ENCODE peak calls at places on chromosome 22, in five cellular contexts. Z is IMR-90, U is Karpas-422, A is colonic mucosa, N is mesendoderm. C is an unnamed sample. For H3K4me1, the result is how much of the 10 kb centered on the place peaks cover.

GRCh38 chr22:21739828-21740377 is 4.3 kb upstream of the YPEL1 start:
- DNase-seq in U (no peak), A (no peak), Z (no peak), N (no peak), C (no peak)

GRCh38 chr22:50627452-50627913 is 469 bp downstream of the ARSA start:
- DNase-seq in A (peak), U (peak), Z (no peak), N (peak), C (peak)

GRCh38 chr22:25644122-25644521 is 79.6 kb downstream of the GRK3 start:
- DNase-seq in U (no peak), N (no peak), A (no peak), Z (peak), C (no peak)

GRCh38 chr22:26903030-26903856 is 245.9 kb downstream of the MIAT start:
- DNase-seq in N (peak), Z (no peak), A (no peak), U (peak), C (peak)

GRCh38 chr22:38239101-38239761 is 33.6 kb downstream of the TMEM184B start:
- DNase-seq in U (no peak), N (peak), Z (peak), A (no peak), C (no peak)

GRCh38 chr22:25067851-25068421 is 115.4 kb downstream of the KIAA1671 start:
- DNase-seq in N (no peak), A (no peak), Z (no peak), U (no peak), C (no peak)

GRCh38 chr22:39832627-39833074 is 60.9 kb downstream of the ENTHD1 start:
- DNase-seq in N (no peak), A (no peak), U (no peak), Z (no peak), C (no peak)

GRCh38 chr22:32474635-32475427 is at the start of gene FBXO7:
- DNase-seq in U (peak), A (peak), Z (peak), N (peak), C (peak)

GRCh38 chr22:27329966-27330645 is 471.4 kb downstream of the MN1 start:
- DNase-seq in Z (no peak), A (no peak), N (no peak), U (no peak), C (no peak)

GRCh38 chr22:39478461-39478860 is 21.6 kb downstream of the MGAT3 start:
- DNase-seq in A (no peak), Z (peak), U (no peak), N (no peak), C (peak)

GRCh38 chr22:28474248-28474647 is 205.4 kb downstream of the TTC28 start:
- DNase-seq in N (no peak), Z (no peak), A (no peak), U (no peak), C (no peak)

GRCh38 chr22:27507066-27507715 is 294.4 kb downstream of the MN1 start:
- DNase-seq in N (no peak), A (no peak), U (no peak), Z (no peak), C (no peak)

GRCh38 chr22:39498802-39499201 is 3.3 kb upstream of the MIEF1 start:
- DNase-seq in N (no peak), A (no peak), Z (no peak), U (no peak), C (no peak)

GRCh38 chr22:40485813-40486610 is 115.6 kb downstream of the SGSM3 start:
- DNase-seq in U (no peak), A (no peak), N (no peak), Z (peak), C (no peak)

GRCh38 chr22:37425369-37425768 is 1.9 kb downstream of the ELFN2 start:
- DNase-seq in A (no peak), U (no peak), N (no peak), Z (no peak), C (no peak)

GRCh38 chr22:29914991-29915390 is 32.0 kb downstream of the MTMR3 start:
- DNase-seq in A (no peak), Z (no peak), N (no peak), U (no peak), C (no peak)

DNA sequence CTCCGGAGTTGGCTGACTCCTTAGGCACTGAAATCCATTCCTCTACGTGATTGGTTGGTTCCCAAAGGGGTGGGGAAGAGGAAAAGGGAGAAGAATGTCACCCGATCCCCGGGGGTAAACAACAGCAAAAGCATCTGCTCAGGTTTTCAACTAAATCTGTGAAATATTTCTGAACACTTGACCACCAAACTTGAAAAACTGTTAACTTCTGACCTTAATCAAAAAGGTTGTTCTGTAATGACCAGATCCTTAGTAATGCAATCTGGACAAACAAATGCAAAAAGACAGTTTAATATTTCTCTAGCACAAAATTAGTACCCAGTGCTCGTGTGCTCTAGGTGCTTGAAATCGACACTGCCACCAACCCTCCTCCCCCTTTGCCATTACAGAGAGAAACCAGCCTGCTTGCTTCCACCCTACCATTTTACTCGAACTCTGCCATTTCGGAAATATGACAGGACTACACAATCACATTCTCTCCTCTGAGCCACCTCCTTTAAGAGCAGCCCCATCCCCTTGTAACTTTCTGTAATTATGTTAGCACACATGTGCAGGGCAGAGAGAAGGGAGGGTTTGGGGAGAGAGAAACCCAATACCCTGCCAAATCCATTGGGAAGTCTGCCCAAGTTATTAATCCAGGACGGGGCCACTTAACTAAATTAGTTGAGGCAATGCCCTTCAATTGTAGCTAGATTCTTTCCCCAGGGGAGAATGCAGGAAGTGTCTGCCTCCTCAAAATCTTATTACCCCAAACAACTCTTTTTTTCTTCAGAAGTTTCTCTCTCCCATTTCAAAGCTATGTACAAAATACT is 113.8 kb downstream of the RBFOX2 start:
- DNase-seq in U (no peak), N (peak), Z (peak), A (peak), C (peak)
- H3K4me3 ChIP-seq in U (no peak), N (peak), Z (peak), A (peak), C (peak)

GRCh38 chr22:45629469-45630089 is 42.1 kb upstream of the ATXN10 start:
- DNase-seq in Z (no peak), N (peak), U (no peak), A (no peak), C (peak)

GRCh38 chr22:45630436-45630835 is 41.2 kb upstream of the ATXN10 start:
- DNase-seq in N (no peak), U (no peak), Z (no peak), A (no peak), C (no peak)

GRCh38 chr22:45631839-45632238 is 39.8 kb upstream of the ATXN10 start:
- DNase-seq in A (no peak), Z (no peak), U (no peak), N (no peak), C (peak)

GRCh38 chr22:45631140-45631539 is 40.5 kb upstream of the ATXN10 start:
- DNase-seq in A (no peak), U (no peak), N (no peak), Z (no peak), C (peak)

GRCh38 chr22:45632791-45633515 is 38.7 kb upstream of the ATXN10 start:
- DNase-seq in U (no peak), N (no peak), A (no peak), Z (no peak), C (peak)
- H3K9ac ChIP-seq in U (no peak), N (no peak), A (no peak), Z (no peak), C (no peak)

GRCh38 chr22:46107089-46107664 is 43.1 kb upstream of the PPARA start:
- DNase-seq in A (no peak), N (no peak), Z (no peak), U (no peak), C (no peak)
- H3K4me1 ChIP-seq in A (under half), N (under half), Z (under half), U (under half), C (under half)

GRCh38 chr22:41561788-41562187 is 978 bp downstream of the CSDC2 start:
- DNase-seq in A (no peak), N (no peak), Z (no peak), U (no peak), C (peak)
- H3K4me3 ChIP-seq in A (no peak), N (no peak), Z (peak), U (no peak), C (no peak)

GRCh38 chr22:46673205-46673604 is 53.0 kb downstream of the GRAMD4 start:
- DNase-seq in U (no peak), N (no peak), Z (no peak), A (no peak), C (no peak)
- H3K9ac ChIP-seq in U (no peak), N (no peak), Z (no peak), A (no peak), C (no peak)

GRCh38 chr22:46738642-46738960 is 549 bp upstream of the CERK start:
- DNase-seq in A (no peak), Z (no peak), U (no peak), N (peak), C (peak)

GRCh38 chr22:46735747-46736608 is 2.1 kb downstream of the CERK start:
- DNase-seq in N (peak), U (no peak), A (no peak), Z (no peak), C (peak)

GRCh38 chr22:46737976-46738641 is at the start of gene CERK:
- DNase-seq in U (peak), Z (peak), A (peak), N (peak), C (peak)

GRCh38 chr22:46736705-46737104 is 1.3 kb downstream of the CERK start:
- DNase-seq in A (peak), U (no peak), Z (no peak), N (no peak), C (no peak)

DNA sequence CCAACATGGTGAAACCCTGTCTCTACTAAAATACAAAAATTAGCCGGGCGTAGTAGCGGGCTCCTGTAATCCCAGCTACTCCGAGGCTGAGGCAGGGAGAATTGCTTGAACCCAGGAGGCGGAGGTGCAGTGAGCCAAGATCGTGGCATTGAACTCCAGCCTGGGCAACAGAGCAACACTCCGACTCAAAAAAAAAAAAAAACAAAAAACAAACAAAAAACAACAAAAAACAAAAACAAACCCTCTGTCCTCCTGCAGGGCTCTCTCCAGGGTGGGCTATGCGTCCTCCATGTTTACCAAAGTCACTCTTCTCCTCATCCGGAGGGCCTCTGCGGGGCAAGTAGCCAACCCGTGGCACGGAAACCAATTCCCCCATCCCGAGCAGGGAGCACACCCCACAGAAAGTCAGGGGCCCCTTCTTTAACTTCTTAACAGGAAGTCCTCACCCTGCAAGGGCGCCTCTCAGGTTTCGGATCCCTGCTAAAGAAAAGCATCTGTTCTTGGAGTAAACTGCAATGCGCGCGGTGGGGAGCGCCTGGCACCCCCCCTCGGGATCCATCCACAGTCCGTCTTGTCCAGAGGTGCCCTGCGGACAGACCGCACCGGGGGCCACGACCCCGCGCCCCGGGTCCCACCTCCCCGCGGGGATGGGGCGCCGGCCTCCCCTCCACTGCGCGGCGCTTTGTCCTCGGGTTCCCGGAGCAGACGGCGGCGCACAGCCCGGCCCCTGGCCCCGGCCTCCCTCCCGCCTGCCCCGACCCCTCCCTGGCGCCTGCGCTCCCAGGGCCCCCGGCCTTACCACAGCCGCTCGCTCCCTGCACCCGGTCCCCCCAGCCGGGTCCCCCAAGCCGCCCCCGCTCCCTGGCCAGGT is 712 bp downstream of the CERK start:
- DNase-seq in U (peak), N (peak), Z (peak), A (no peak), C (peak)
- H3K4me1 ChIP-seq in U (half or more), N (under half), Z (under half), A (under half), C (under half)

GRCh38 chr22:42644422-42645340 is 4.3 kb upstream of the ATP5MGL start:
- DNase-seq in N (no peak), U (no peak), A (no peak), Z (no peak), C (peak)
- H3K4me3 ChIP-seq in N (no peak), U (no peak), A (no peak), Z (no peak), C (no peak)